ENCODE peak calls at places on chromosomes 6 and 20, in ten cellular contexts. G is heart right ventricle; T is ovary; O is brain microvascular endothelial cell; P is naive thymus-derived CD4-positive, alpha-beta T cell; J is stomach; I is lower lobe of right lung; E is AG09309; B is neural progenitor cell; K is kidney. Y is an unnamed sample.
A peak's percentile ranks its signal among the peaks of the same experiment; 100 is the strongest.

GRCh38 chr20:8227293-8227692 is 95.2 kb downstream of the PLCB1 start:
- DNase-seq in G (no peak), T (no peak), O (no peak), P (no peak), J (no peak), I (no peak), E (no peak), B (no peak), K (no peak), Y (no peak)

GRCh38 chr20:53030061-53030460 is 57.9 kb downstream of the TSHZ2 start:
- DNase-seq in G (no peak), T (no peak), O (no peak), P (no peak), J (no peak), I (no peak), E (no peak), B (no peak), K (no peak), Y (no peak)

GRCh38 chr6:127854009-127854408 is 46.8 kb downstream of the THEMIS start:
- DNase-seq in G (no peak), T (no peak), O (no peak), P (no peak), J (no peak), I (no peak), E (no peak), B (no peak), K (no peak), Y (no peak)

GRCh38 chr20:7327815-7328214 is 560.3 kb downstream of the BMP2 start:
- DNase-seq in G (no peak), T (no peak), O (no peak), P (no peak), J (no peak), I (no peak), E (no peak), B (no peak), K (no peak), Y (no peak)

GRCh38 chr20:48180039-48180438 is 394.8 kb upstream of the SULF2 start:
- DNase-seq in G (no peak), T (no peak), O (peak; percentile 54), P (no peak), J (no peak), I (no peak), E (no peak), B (no peak), K (no peak), Y (no peak)

GRCh38 chr20:60584221-60584620 is 626.0 kb downstream of the CDH26 start:
- DNase-seq in G (no peak), T (no peak), O (no peak), P (no peak), J (no peak), I (no peak), E (no peak), B (no peak), K (no peak), Y (no peak)

GRCh38 chr6:170259301-170259700 is 31.6 kb downstream of the DLL1 start:
- DNase-seq in G (no peak), T (no peak), O (no peak), P (no peak), J (no peak), I (no peak), E (no peak), B (no peak), K (no peak), Y (no peak)

GRCh38 chr6:35473849-35474128 is 5.6 kb downstream of the RPL10A start:
- DNase-seq in G (no peak), T (no peak), O (no peak), P (no peak), J (no peak), I (no peak), E (no peak), B (no peak), K (no peak), Y (no peak)

GRCh38 chr6:100116409-100117194 is 122.6 kb upstream of the MCHR2 start:
- DNase-seq in G (no peak), T (no peak), O (peak; percentile 75), P (no peak), J (no peak), I (no peak), E (peak; percentile 62), B (peak; percentile 74), K (no peak), Y (no peak)

GRCh38 chr6:116246089-116246488 is 7.8 kb downstream of the TSPYL4 start:
- DNase-seq in G (no peak), T (no peak), O (peak; percentile 84), P (no peak), J (no peak), I (no peak), E (no peak), B (no peak), K (no peak), Y (no peak)

GRCh38 chr20:33183292-33183691 is 15.3 kb downstream of the BPIFA2 start:
- DNase-seq in G (no peak), T (no peak), O (no peak), P (no peak), J (no peak), I (no peak), E (no peak), B (no peak), K (no peak), Y (no peak)

GRCh38 chr6:39962831-39963230 is 28.6 kb upstream of the MOCS1 start:
- DNase-seq in G (no peak), T (no peak), O (peak; percentile 38), P (no peak), J (no peak), I (no peak), E (no peak), B (no peak), K (no peak), Y (no peak)

GRCh38 chr6:13653296-13653695 is 38.2 kb downstream of the NOL7 start:
- DNase-seq in G (no peak), T (no peak), O (peak; percentile 37), P (no peak), J (no peak), I (no peak), E (no peak), B (no peak), K (no peak), Y (no peak)

GRCh38 chr6:21341910-21342309 is 251.6 kb upstream of the SOX4 start:
- DNase-seq in G (no peak), T (no peak), O (no peak), P (no peak), J (no peak), I (peak; percentile 58), E (no peak), B (no peak), K (no peak), Y (no peak)

GRCh38 chr6:20182926-20183521 is 29.2 kb downstream of the MBOAT1 start:
- DNase-seq in G (peak; percentile 59), T (no peak), O (no peak), P (no peak), J (peak; percentile 93), I (peak; percentile 76), E (no peak), B (no peak), K (peak; percentile 69), Y (peak; percentile 63)

GRCh38 chr6:123604067-123604466 is 32.7 kb downstream of the TRDN start:
- DNase-seq in G (no peak), T (no peak), O (no peak), P (no peak), J (no peak), I (no peak), E (no peak), B (peak; percentile 27), K (no peak), Y (no peak)

GRCh38 chr6:111972714-111973678 is 80.9 kb upstream of the CCN6 start:
- DNase-seq in G (no peak), T (peak; percentile 75), O (peak; percentile 97), P (peak; percentile 54), J (no peak), I (no peak), E (peak; percentile 88), B (no peak), K (peak; percentile 73), Y (peak; percentile 28)

GRCh38 chr6:66937180-66937579 is 1230.2 kb upstream of the EYS start:
- DNase-seq in G (no peak), T (no peak), O (no peak), P (no peak), J (no peak), I (no peak), E (no peak), B (no peak), K (no peak), Y (no peak)
- H3K4me3 ChIP-seq in G (no peak overlapping the region), T (no peak overlapping the region), O (no peak overlapping the region), P (no peak overlapping the region), J (no peak overlapping the region), I (no peak overlapping the region), E (no peak overlapping the region), B (no peak overlapping the region), K (no peak overlapping the region), Y (no peak overlapping the region)

GRCh38 chr6:139338845-139339244 is 35.6 kb downstream of the CITED2 start:
- DNase-seq in G (no peak), T (no peak), O (no peak), P (no peak), J (no peak), I (no peak), E (peak; percentile 70), B (no peak), K (no peak), Y (no peak)
- H3K4me3 ChIP-seq in G (no peak overlapping the region), T (no peak overlapping the region), O (no peak overlapping the region), P (no peak overlapping the region), J (no peak overlapping the region), I (no peak overlapping the region), E (no peak overlapping the region), B (no peak overlapping the region), K (no peak overlapping the region), Y (no peak overlapping the region)

DNA sequence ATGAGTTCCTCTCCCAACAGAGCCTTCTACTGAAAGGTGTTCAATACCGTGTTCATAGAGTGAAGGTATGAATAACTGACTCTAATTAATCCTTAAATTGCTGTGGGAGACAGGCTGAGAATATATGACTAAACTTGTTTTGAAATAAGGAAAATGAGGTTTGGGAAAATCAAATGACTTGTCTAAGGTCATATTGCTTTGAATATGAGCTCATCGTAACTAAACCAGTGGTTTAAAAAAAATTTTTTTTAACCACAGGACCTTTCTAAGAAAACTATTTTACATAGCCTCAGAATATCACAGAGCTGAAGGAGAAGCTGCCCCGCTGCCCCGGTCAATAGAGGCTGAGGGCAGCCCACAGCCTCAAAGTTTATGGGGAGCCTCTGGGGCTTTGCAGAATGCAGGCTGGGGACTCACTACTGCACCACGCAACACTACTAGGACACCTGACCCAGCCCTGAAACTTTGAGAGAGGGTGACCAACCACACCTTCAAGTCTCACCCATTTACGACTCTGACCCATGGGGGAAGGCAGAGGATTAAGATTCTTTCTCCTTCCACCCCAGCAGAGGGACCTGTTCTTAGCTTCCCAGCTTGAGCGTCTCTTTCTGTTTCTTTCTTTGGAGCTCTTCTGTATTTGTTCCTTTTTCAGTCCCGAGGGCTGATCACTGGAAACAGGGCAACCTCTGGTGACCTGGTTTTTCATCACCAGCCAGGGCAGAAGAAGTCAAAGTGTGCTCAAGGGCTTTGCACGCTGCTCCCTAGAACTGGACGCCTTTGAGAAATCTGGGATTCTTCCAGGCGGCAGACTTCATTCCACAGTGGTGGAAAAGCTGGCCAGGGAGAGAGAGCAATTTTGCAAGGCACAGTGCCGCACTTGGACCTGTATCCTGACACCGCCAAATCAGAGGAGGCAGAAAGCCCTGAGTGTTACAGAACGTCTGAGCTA is 220.2 kb downstream of the ATXN1 start:
- DNase-seq in G (peak; percentile 24), T (no peak), O (no peak), P (no peak), J (no peak), I (no peak), E (no peak), B (peak; percentile 8), K (peak; percentile 66), Y (peak; percentile 20)
- H3K4me3 ChIP-seq in G (no peak overlapping the region), T (no peak overlapping the region), O (no peak overlapping the region), P (no peak overlapping the region), J (no peak overlapping the region), I (no peak overlapping the region), E (no peak overlapping the region), B (no peak overlapping the region), K (no peak overlapping the region), Y (peak overlapping the region; percentile 32)

GRCh38 chr20:37729909-37730308 is 36.1 kb downstream of the CTNNBL1 start:
- DNase-seq in G (no peak), T (no peak), O (no peak), P (no peak), J (no peak), I (no peak), E (no peak), B (no peak), K (no peak), Y (no peak)
- H3K4me3 ChIP-seq in G (no peak overlapping the region), T (no peak overlapping the region), O (no peak overlapping the region), P (no peak overlapping the region), J (no peak overlapping the region), I (no peak overlapping the region), E (no peak overlapping the region), B (peak overlapping the region; percentile 7), K (no peak overlapping the region), Y (no peak overlapping the region)

Y was measured in left ventricle myocardium inferior.